ENCODE peak calls at places on chromosomes 7 and 10, in eight cellular contexts. X is stimulated activated CD4-positive, alpha-beta T cell treated with anti-CD3 and anti-CD28 coated beads, Interleukin-1b, Interleukin-23, amount 100 ng/mL, for 24 hours; A is NCI-H524; E is body of pancreas; D is Calu3; P is neural progenitor cell; I is glomerular endothelial cell; J is activated naive CD8-positive, alpha-beta T cell treated with anti-CD3 and anti-CD28 coated beads for 36 hours. Q is an unnamed sample.

GRCh38 chr10:91495402-91495801 is 85.3 kb downstream of the HECTD2 start:
- DNase-seq in A (no peak), D (no peak), E (no peak), X (no peak), P (no peak), I (no peak), J (no peak), Q (no peak)

GRCh38 chr7:6228865-6229264 is 43.6 kb downstream of the CYTH3 start:
- DNase-seq in P (no peak), E (no peak), I (no peak), A (no peak), D (no peak), J (no peak), X (no peak), Q (no peak)

GRCh38 chr7:155803418-155804376 is 8.6 kb downstream of the SHH start:
- DNase-seq in E (peak; percentile 42), A (peak; percentile 19), I (no peak), J (peak; percentile 24), P (peak; percentile 74), X (no peak), D (peak; percentile 41), Q (no peak)

GRCh38 chr10:35335718-35336083 is 608 bp upstream of the CCNY start:
- DNase-seq in E (no peak), P (peak; percentile 42), J (peak; percentile 44), I (no peak), A (no peak), D (peak; percentile 16), X (no peak), Q (no peak)

GRCh38 chr10:125209591-125210373 is 49.4 kb upstream of the CTBP2 start:
- DNase-seq in D (no peak), X (no peak), P (no peak), J (no peak), E (no peak), I (no peak), A (no peak), Q (peak; percentile 29)

GRCh38 chr7:30702200-30702599 is 19.9 kb upstream of the CRHR2 start:
- DNase-seq in I (no peak), E (no peak), P (no peak), J (no peak), A (no peak), D (no peak), X (no peak), Q (no peak)

GRCh38 chr7:114663502-114663901 is 248.9 kb downstream of the FOXP2 start:
- DNase-seq in I (peak; percentile 3), E (no peak), P (peak; percentile 34), X (no peak), D (peak; percentile 14), A (peak; percentile 63), J (no peak), Q (no peak)

GRCh38 chr7:115724400-115725056 is 306.0 kb downstream of the TFEC start:
- DNase-seq in D (peak; percentile 48), A (peak; percentile 26), P (no peak), J (no peak), I (peak; percentile 50), E (peak; percentile 14), X (no peak), Q (no peak)

GRCh38 chr7:27115161-27116018 is 12.9 kb upstream of the HOXA2 start:
- DNase-seq in P (peak; percentile 50), A (no peak), I (no peak), E (no peak), J (no peak), X (no peak), D (peak; percentile 84), Q (no peak)

GRCh38 chr10:65570143-65571010 is 1355.5 kb upstream of the LRRTM3 start:
- DNase-seq in D (peak; percentile 76), A (peak; percentile 89), I (no peak), P (peak; percentile 78), X (no peak), J (no peak), E (peak; percentile 53), Q (no peak)

GRCh38 chr10:132458595-132459251 is 61.7 kb downstream of the PWWP2B start:
- DNase-seq in E (peak; percentile 60), D (peak; percentile 65), J (peak; percentile 65), A (no peak), P (peak; percentile 73), X (peak; percentile 36), I (no peak), Q (no peak)

GRCh38 chr7:43439631-43440401 is 143.1 kb upstream of the STK17A start:
- DNase-seq in P (peak; percentile 82), I (no peak), D (peak; percentile 74), A (peak; percentile 1), J (peak; percentile 61), E (peak; percentile 25), X (peak; percentile 13), Q (no peak)

GRCh38 chr10:95758351-95759025 is 2.5 kb downstream of the ENTPD1 start:
- DNase-seq in I (no peak), D (no peak), J (no peak), E (no peak), P (no peak), X (no peak), A (no peak), Q (no peak)

GRCh38 chr10:16816142-16816541 is 1.1 kb downstream of the RSU1 start:
- DNase-seq in A (no peak), J (no peak), P (no peak), I (no peak), X (no peak), E (peak; percentile 53), D (peak; percentile 17), Q (no peak)

GRCh38 chr10:114259825-114260224 is 20.8 kb downstream of the VWA2 start:
- DNase-seq in J (no peak), I (no peak), D (no peak), X (no peak), P (no peak), E (no peak), A (no peak), Q (no peak)

GRCh38 chr7:17021205-17021604 is 139.4 kb upstream of the AGR3 start:
- DNase-seq in P (no peak), E (peak; percentile 13), X (no peak), J (no peak), A (no peak), I (no peak), D (peak; percentile 47), Q (no peak)

GRCh38 chr10:79947083-79947415 is 1.9 kb downstream of the SFTPD start:
- DNase-seq in J (no peak), X (no peak), E (peak; percentile 78), D (no peak), A (no peak), P (no peak), I (no peak), Q (no peak)